ENCODE peak calls at places on chromosomes 11 and 22, in seven cellular contexts. I is stomach, Y is sigmoid colon, E is IMR-90, Z is adrenal gland, S is uterus, P is suprapubic skin. N is an unnamed sample.
A peak's percentile ranks its signal among the peaks of the same experiment; 100 is the strongest.

GRCh38 chr22:23233746-23234408 is 53.6 kb downstream of the BCR start:
- DNase-seq in P (no peak), I (no peak), Y (no peak), Z (no peak), E (peak; percentile 92), S (peak; percentile 37), N (no peak)

GRCh38 chr11:33179431-33179830 is 18.2 kb upstream of the CSTF3 start:
- DNase-seq in P (no peak), I (no peak), Y (no peak), E (no peak), S (no peak), Z (no peak), N (no peak)

GRCh38 chr11:130340671-130341319 is 26.1 kb upstream of the ZBTB44 start:
- DNase-seq in Y (no peak), Z (no peak), I (no peak), P (no peak), E (peak; percentile 2), S (no peak), N (no peak)

GRCh38 chr11:96205460-96205809 is 137.6 kb downstream of the MAML2 start:
- DNase-seq in E (no peak), S (no peak), Y (no peak), P (no peak), Z (no peak), I (no peak), N (no peak)

GRCh38 chr22:37409557-37409956 is 17.7 kb downstream of the ELFN2 start:
- DNase-seq in Z (no peak), S (no peak), E (no peak), P (no peak), Y (no peak), I (no peak), N (no peak)

GRCh38 chr11:128839081-128839480 is 28.0 kb downstream of the KCNJ1 start:
- DNase-seq in I (no peak), S (no peak), Y (no peak), Z (no peak), E (no peak), P (no peak), N (no peak)

GRCh38 chr11:128483211-128483788 is 104.1 kb downstream of the ETS1 start:
- DNase-seq in E (no peak), I (no peak), P (no peak), Y (no peak), S (no peak), Z (no peak), N (no peak)

GRCh38 chr11:26297179-26297970 is 34.6 kb upstream of the ANO3 start:
- DNase-seq in P (no peak), Y (no peak), I (no peak), E (peak; percentile 75), S (no peak), Z (peak; percentile 19), N (no peak)

GRCh38 chr11:60987577-60988277 is 16.2 kb downstream of the CD6 start:
- DNase-seq in E (no peak), I (no peak), P (peak; percentile 21), S (peak; percentile 3), Z (no peak), Y (no peak), N (no peak)

GRCh38 chr22:28710889-28711285 is 30.7 kb downstream of the CHEK2 start:
- DNase-seq in S (no peak), Y (no peak), I (no peak), Z (no peak), P (no peak), E (peak; percentile 43), N (no peak)

GRCh38 chr11:59668950-59669610 is at the start of gene PATL1:
- DNase-seq in S (peak; percentile 99), Y (peak; percentile 100), I (peak; percentile 100), Z (peak; percentile 100), P (peak; percentile 100), E (peak; percentile 98), N (peak; percentile 100)
- TF ChIP-seq CTCF in S (no peak), Y (no peak), I (no peak), Z (no peak), P (no peak), E (peak; percentile 9), N (no peak)

GRCh38 chr11:68459886-68460740 is 439 bp upstream of the PPP6R3 start:
- DNase-seq in P (peak; percentile 98), S (peak; percentile 98), I (peak; percentile 96), Y (peak; percentile 99), Z (peak; percentile 99), E (peak; percentile 98), N (peak; percentile 96)
- TF ChIP-seq POLR2A in P (no peak), S (no peak), I (no peak), Y (no peak), Z (peak; percentile 45), E (no peak), N (no peak)

GRCh38 chr11:104570088-104570701 is 328.1 kb downstream of the CASP12 start:
- DNase-seq in I (no peak), Z (no peak), Y (no peak), S (no peak), E (no peak), P (no peak), N (no peak)
- H3K27me3 ChIP-seq in I (no peaks in the 10 kb centered on the region), Z (no peaks in the 10 kb centered on the region), Y (no peaks in the 10 kb centered on the region), S (no peaks in the 10 kb centered on the region), E (no peaks in the 10 kb centered on the region), P (no peaks in the 10 kb centered on the region), N (no peaks in the 10 kb centered on the region)

GRCh38 chr22:26380072-26380471 is 49.0 kb upstream of the ASPHD2 start:
- DNase-seq in Z (no peak), P (no peak), E (no peak), S (no peak), I (no peak), Y (no peak), N (no peak)

GRCh38 chr22:26374645-26375044 is 54.4 kb upstream of the ASPHD2 start:
- DNase-seq in P (no peak), Y (no peak), S (no peak), I (no peak), E (no peak), Z (no peak), N (no peak)

GRCh38 chr22:26372890-26373289 is 56.2 kb upstream of the ASPHD2 start:
- DNase-seq in S (no peak), Z (no peak), Y (no peak), I (no peak), E (no peak), P (no peak), N (no peak)

GRCh38 chr22:26377170-26377825 is 51.8 kb upstream of the ASPHD2 start:
- DNase-seq in I (no peak), Z (no peak), P (no peak), E (no peak), Y (no peak), S (no peak), N (no peak)
- TF ChIP-seq CTCF in I (no peak), Z (no peak), P (no peak), E (no peak), Y (no peak), S (no peak), N (no peak)

GRCh38 chr22:45296628-45297297 is 12.0 kb downstream of the UPK3A start:
- DNase-seq in I (no peak), Y (no peak), S (no peak), Z (no peak), E (no peak), P (no peak), N (no peak)
- TF ChIP-seq POLR2A in I (no peak), Y (no peak), S (no peak), Z (no peak), E (no peak), P (no peak), N (no peak)

GRCh38 chr22:44907765-44908737 is 101.8 kb downstream of the PHF21B start:
- DNase-seq in E (no peak), Z (no peak), P (peak; percentile 27), S (no peak), I (no peak), Y (no peak), N (no peak)
- H3K27me3 ChIP-seq in E (peaks cover 7% of the 10 kb centered on the region), Z (no peaks in the 10 kb centered on the region), P (peaks cover 9% of the 10 kb centered on the region), S (no peaks in the 10 kb centered on the region), I (no peaks in the 10 kb centered on the region), Y (no peaks in the 10 kb centered on the region), N (no peaks in the 10 kb centered on the region)

GRCh38 chr11:131746201-131746600 is 375.8 kb downstream of the NTM start:
- DNase-seq in E (no peak), Y (no peak), Z (no peak), I (no peak), S (no peak), P (no peak), N (no peak)
- TF ChIP-seq CTCF in E (no peak), Y (no peak), Z (no peak), I (no peak), S (no peak), P (no peak), N (no peak)

DNA sequence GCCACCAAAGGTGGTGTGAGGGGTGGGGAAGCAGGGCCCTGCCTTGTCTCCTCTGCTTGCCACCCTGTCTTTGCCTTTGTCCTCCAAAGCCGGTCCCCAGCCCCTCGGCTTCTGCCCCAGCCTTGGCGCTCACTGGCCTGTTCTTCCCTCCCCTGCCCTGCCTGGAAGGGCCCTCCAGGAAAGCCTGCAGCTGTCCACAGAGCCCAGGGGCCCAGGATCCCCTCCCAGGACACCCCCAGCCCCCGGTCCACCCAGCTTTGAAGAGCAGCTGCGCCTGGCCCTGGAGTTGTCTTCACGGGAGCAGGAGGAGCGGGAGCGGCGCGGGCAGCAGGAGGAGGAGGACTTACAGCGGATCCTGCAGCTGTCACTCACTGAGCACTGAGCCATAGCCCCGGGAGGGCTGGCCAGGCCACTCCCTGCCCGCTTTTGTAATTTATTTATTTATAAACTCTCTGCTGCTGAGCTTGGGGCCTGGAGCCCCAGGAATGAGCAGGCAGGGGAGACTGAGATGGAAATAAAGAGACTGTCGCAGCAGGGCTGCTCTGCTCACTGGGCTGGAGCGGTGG is 1.3 kb upstream of the SSH3 start:
- DNase-seq in S (no peak), Y (peak; percentile 68), P (peak; percentile 78), Z (peak; percentile 20), I (peak; percentile 67), E (peak; percentile 68), N (peak; percentile 64)
- TF ChIP-seq POLR2A in S (no peak), Y (no peak), P (no peak), Z (no peak), I (no peak), E (no peak), N (peak; percentile 14)